ENCODE peak calls at places on chromosomes 5 and 9, in five cellular contexts. One of them, this sample, is unnamed.

GRCh38 chr5:169417676-169418075 is 116.7 kb upstream of the SLIT3 start:
- DNase-seq in suprapubic skin: no peak
- DNase-seq in transverse colon: no peak
- DNase-seq in stomach: no peak
- DNase-seq in H1: no peak
- DNase-seq in this sample: no peak

GRCh38 chr5:124663101-124663506 is 83.3 kb downstream of the ZNF608 start:
- DNase-seq in suprapubic skin: no peak
- DNase-seq in transverse colon: no peak
- DNase-seq in stomach: no peak
- DNase-seq in H1: no peak
- DNase-seq in this sample: no peak

GRCh38 chr5:143314664-143315063 is 88.8 kb downstream of the NR3C1 start:
- DNase-seq in suprapubic skin: no peak
- DNase-seq in transverse colon: no peak
- DNase-seq in stomach: no peak
- DNase-seq in H1: no peak
- DNase-seq in this sample: no peak

GRCh38 chr5:110880413-110880812 is 141.6 kb downstream of the SLC25A46 start:
- DNase-seq in suprapubic skin: no peak
- DNase-seq in transverse colon: no peak
- DNase-seq in stomach: peak
- DNase-seq in H1: no peak
- DNase-seq in this sample: peak

GRCh38 chr9:71690058-71690691 is 78.1 kb downstream of the CEMIP2 start:
- DNase-seq in suprapubic skin: no peak
- DNase-seq in transverse colon: no peak
- DNase-seq in stomach: no peak
- DNase-seq in H1: no peak
- DNase-seq in this sample: no peak

GRCh38 chr9:2320632-2321031 is 301.0 kb upstream of the VLDLR start:
- DNase-seq in suprapubic skin: no peak
- DNase-seq in transverse colon: no peak
- DNase-seq in stomach: no peak
- DNase-seq in H1: no peak
- DNase-seq in this sample: no peak

GRCh38 chr5:173564106-173564505 is 52.3 kb downstream of the BOD1 start:
- DNase-seq in suprapubic skin: no peak
- DNase-seq in transverse colon: no peak
- DNase-seq in stomach: no peak
- DNase-seq in H1: no peak
- DNase-seq in this sample: no peak

GRCh38 chr5:109668668-109669422 is 20.9 kb upstream of the MAN2A1 start:
- DNase-seq in suprapubic skin: no peak
- DNase-seq in transverse colon: no peak
- DNase-seq in stomach: no peak
- DNase-seq in H1: no peak
- DNase-seq in this sample: no peak

GRCh38 chr5:40033009-40033408 is 608.2 kb upstream of the DAB2 start:
- DNase-seq in suprapubic skin: no peak
- DNase-seq in transverse colon: no peak
- DNase-seq in stomach: no peak
- DNase-seq in H1: no peak
- DNase-seq in this sample: no peak

GRCh38 chr5:40030661-40031060 is 605.9 kb upstream of the DAB2 start:
- DNase-seq in suprapubic skin: no peak
- DNase-seq in transverse colon: no peak
- DNase-seq in stomach: no peak
- DNase-seq in H1: no peak
- DNase-seq in this sample: no peak

GRCh38 chr5:40037703-40038102 is 612.9 kb upstream of the DAB2 start:
- DNase-seq in suprapubic skin: no peak
- DNase-seq in transverse colon: no peak
- DNase-seq in stomach: no peak
- DNase-seq in H1: no peak
- DNase-seq in this sample: no peak

GRCh38 chr5:40033411-40033810 is 608.6 kb upstream of the DAB2 start:
- DNase-seq in suprapubic skin: no peak
- DNase-seq in transverse colon: peak
- DNase-seq in stomach: no peak
- DNase-seq in H1: no peak
- DNase-seq in this sample: no peak
- TF ChIP-seq POLR2AphosphoS5 in suprapubic skin: no peak
- TF ChIP-seq POLR2AphosphoS5 in transverse colon: no peak
- TF ChIP-seq POLR2AphosphoS5 in stomach: no peak
- TF ChIP-seq POLR2AphosphoS5 in H1: no peak
- TF ChIP-seq POLR2AphosphoS5 in this sample: no peak

DNA sequence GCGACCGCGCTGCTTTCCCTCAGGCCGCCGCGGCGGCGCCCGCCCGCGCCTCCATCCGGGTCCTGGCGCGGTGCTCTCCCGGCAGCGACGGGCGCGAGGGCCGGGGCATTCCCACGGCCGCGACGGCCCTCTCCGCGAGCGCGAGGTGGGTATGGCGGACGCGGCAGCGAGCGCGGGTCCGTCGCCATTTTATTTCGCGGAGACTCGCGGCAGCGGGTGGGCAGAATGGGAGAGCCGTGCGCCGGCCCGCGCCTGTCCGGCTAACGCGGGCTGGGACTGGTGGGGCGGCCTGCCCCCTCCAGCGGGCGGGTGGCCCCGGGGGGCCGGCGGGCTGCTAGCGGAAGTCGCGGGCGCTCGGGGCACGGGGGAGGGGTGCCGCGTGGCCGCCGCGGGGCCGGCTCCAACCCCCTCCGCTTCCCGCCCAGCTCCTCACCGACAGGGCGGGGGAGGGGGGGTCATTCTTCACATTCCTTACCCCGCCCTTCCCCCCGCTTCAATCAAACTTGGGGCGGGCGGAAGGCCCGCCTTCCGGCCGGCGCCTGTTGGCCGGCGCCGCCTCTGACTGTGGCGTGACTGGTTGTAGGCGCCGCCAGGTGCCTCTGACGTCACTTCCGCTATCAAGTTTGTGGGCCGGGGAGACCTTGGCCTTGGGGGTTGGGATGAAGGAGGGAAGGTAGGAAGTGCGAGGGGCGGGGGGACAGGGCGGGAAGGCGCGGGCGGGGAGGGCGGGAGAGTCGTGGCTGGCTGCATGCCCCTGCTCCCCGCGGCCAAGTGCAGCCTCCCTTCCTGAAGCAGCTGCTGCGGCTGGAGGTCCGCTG is 82.2 kb downstream of the PTPDC1 start:
- DNase-seq in suprapubic skin: peak
- DNase-seq in transverse colon: peak
- DNase-seq in stomach: peak
- DNase-seq in H1: peak
- DNase-seq in this sample: peak
- TF ChIP-seq EP300 in suprapubic skin: no peak
- TF ChIP-seq EP300 in transverse colon: peak
- TF ChIP-seq EP300 in stomach: peak
- TF ChIP-seq EP300 in H1: no peak
- TF ChIP-seq EP300 in this sample: no peak

GRCh38 chr5:150672884-150673275 is 11.8 kb downstream of the MYOZ3 start:
- DNase-seq in suprapubic skin: no peak
- DNase-seq in transverse colon: no peak
- DNase-seq in stomach: no peak
- DNase-seq in H1: no peak
- DNase-seq in this sample: no peak
- TF ChIP-seq POLR2AphosphoS5 in suprapubic skin: no peak
- TF ChIP-seq POLR2AphosphoS5 in transverse colon: no peak
- TF ChIP-seq POLR2AphosphoS5 in stomach: no peak
- TF ChIP-seq POLR2AphosphoS5 in H1: no peak
- TF ChIP-seq POLR2AphosphoS5 in this sample: no peak

GRCh38 chr9:132404228-132404881 is 2.3 kb downstream of the TTF1 start:
- DNase-seq in suprapubic skin: no peak
- DNase-seq in transverse colon: no peak
- DNase-seq in stomach: no peak
- DNase-seq in H1: no peak
- DNase-seq in this sample: no peak

GRCh38 chr9:132408521-132408920 is 1.5 kb upstream of the CFAP77 start:
- DNase-seq in suprapubic skin: no peak
- DNase-seq in transverse colon: no peak
- DNase-seq in stomach: no peak
- DNase-seq in H1: no peak
- DNase-seq in this sample: no peak

GRCh38 chr9:132407196-132407595 is 556 bp upstream of the TTF1 start:
- DNase-seq in suprapubic skin: no peak
- DNase-seq in transverse colon: no peak
- DNase-seq in stomach: no peak
- DNase-seq in H1: no peak
- DNase-seq in this sample: no peak

GRCh38 chr9:132409828-132410528 is at the start of gene CFAP77:
- DNase-seq in suprapubic skin: no peak
- DNase-seq in transverse colon: peak
- DNase-seq in stomach: peak
- DNase-seq in H1: peak
- DNase-seq in this sample: peak

GRCh38 chr9:132406554-132407122 is at the start of gene TTF1:
- DNase-seq in suprapubic skin: peak
- DNase-seq in transverse colon: peak
- DNase-seq in stomach: peak
- DNase-seq in H1: peak
- DNase-seq in this sample: peak
- TF ChIP-seq EP300 in suprapubic skin: no peak
- TF ChIP-seq EP300 in transverse colon: no peak
- TF ChIP-seq EP300 in stomach: no peak
- TF ChIP-seq EP300 in H1: no peak
- TF ChIP-seq EP300 in this sample: no peak

GRCh38 chr5:81171769-81172168 is 61.4 kb upstream of the CKMT2 start:
- DNase-seq in suprapubic skin: no peak
- DNase-seq in transverse colon: peak
- DNase-seq in stomach: no peak
- DNase-seq in H1: no peak
- DNase-seq in this sample: no peak
- TF ChIP-seq POLR2AphosphoS5 in suprapubic skin: no peak
- TF ChIP-seq POLR2AphosphoS5 in transverse colon: no peak
- TF ChIP-seq POLR2AphosphoS5 in stomach: no peak
- TF ChIP-seq POLR2AphosphoS5 in H1: no peak
- TF ChIP-seq POLR2AphosphoS5 in this sample: no peak

DNA sequence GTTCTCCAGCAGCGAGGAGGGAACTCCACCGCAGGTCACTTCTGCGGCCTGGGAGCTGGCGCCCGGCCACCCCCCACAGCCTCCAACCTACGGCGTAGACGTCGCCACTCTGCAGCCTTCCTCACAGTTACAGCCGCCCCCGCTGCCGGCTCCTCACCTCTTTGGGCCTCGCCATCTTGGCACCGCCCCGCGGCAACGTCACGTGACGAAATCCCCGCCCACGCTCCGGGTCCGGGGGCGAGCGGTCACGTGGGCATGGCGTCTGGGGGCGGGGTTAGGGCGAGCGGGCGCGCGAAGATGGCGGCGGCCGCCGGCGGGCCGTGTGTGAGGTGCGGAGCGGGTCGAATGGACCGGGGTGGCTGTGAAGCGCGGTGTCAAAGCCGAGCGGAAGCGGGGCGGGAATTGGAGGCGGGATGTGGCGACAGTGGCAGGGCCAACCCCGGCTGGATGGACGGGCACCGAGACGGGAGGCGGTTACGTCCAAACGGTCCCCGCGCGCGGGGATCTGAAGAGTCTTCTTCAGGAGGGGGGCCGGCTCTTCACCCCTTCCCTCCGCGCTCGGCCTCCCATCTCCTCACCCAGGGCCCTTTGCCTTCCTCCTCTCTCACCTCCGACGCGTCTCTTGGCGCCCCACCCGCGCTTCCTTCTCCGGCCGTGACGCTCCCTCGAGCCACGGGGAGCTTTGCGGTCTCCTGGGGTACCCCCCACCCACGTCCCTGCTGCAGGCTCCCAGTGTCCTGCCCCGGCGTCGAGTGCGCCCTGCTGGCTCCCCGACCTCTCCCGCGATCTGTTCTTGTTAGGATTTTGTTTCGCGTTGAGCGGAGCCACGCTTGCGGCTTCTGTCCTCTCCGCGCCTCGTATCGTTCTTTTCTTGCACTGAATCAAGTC is at the start of the genes DOLK and NUP188:
- DNase-seq in suprapubic skin: peak
- DNase-seq in transverse colon: peak
- DNase-seq in stomach: peak
- DNase-seq in H1: peak
- DNase-seq in this sample: peak
- TF ChIP-seq EP300 in suprapubic skin: no peak
- TF ChIP-seq EP300 in transverse colon: no peak
- TF ChIP-seq EP300 in stomach: no peak
- TF ChIP-seq EP300 in H1: no peak
- TF ChIP-seq EP300 in this sample: no peak

GRCh38 chr9:112012026-112012902 is 115.7 kb downstream of the UGCG start:
- DNase-seq in suprapubic skin: peak
- DNase-seq in transverse colon: peak
- DNase-seq in stomach: peak
- DNase-seq in H1: no peak
- DNase-seq in this sample: peak
- TF ChIP-seq POLR2AphosphoS5 in suprapubic skin: no peak
- TF ChIP-seq POLR2AphosphoS5 in transverse colon: no peak
- TF ChIP-seq POLR2AphosphoS5 in stomach: no peak
- TF ChIP-seq POLR2AphosphoS5 in H1: no peak
- TF ChIP-seq POLR2AphosphoS5 in this sample: no peak

DNA sequence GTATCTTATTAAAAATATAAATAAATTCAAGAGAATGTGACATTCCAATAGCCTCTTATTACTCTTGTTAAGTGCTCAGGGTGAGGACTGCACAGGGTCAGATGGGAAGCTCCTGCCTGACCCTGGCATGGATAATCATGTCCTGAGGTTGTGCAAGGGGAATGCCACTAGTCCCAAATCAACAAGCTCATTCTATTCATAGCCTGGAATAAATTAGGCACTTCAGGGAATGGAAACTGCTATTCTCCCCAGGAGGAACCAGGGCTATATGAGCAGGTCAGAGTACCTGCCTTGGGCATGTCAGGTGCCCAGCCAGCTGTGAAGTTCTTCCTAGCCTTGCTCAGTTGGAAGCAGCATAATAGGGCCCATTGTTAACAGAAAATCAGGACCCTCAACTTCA is 262.8 kb downstream of the FBXL17 start:
- DNase-seq in suprapubic skin: no peak
- DNase-seq in transverse colon: no peak
- DNase-seq in stomach: no peak
- DNase-seq in H1: no peak
- DNase-seq in this sample: no peak
- TF ChIP-seq EP300 in suprapubic skin: no peak
- TF ChIP-seq EP300 in transverse colon: no peak
- TF ChIP-seq EP300 in stomach: no peak
- TF ChIP-seq EP300 in H1: no peak
- TF ChIP-seq EP300 in this sample: no peak

GRCh38 chr5:102770803-102771202 is 15.7 kb downstream of the PAM start:
- DNase-seq in suprapubic skin: no peak
- DNase-seq in transverse colon: no peak
- DNase-seq in stomach: no peak
- DNase-seq in H1: no peak
- DNase-seq in this sample: no peak

GRCh38 chr5:102767864-102768263 is 12.8 kb downstream of the PAM start:
- DNase-seq in suprapubic skin: no peak
- DNase-seq in transverse colon: no peak
- DNase-seq in stomach: no peak
- DNase-seq in H1: no peak
- DNase-seq in this sample: no peak

GRCh38 chr5:102766295-102767090 is 11.4 kb downstream of the PAM start:
- DNase-seq in suprapubic skin: no peak
- DNase-seq in transverse colon: no peak
- DNase-seq in stomach: no peak
- DNase-seq in H1: no peak
- DNase-seq in this sample: no peak

GRCh38 chr5:102772273-102772672 is 17.2 kb downstream of the PAM start:
- DNase-seq in suprapubic skin: no peak
- DNase-seq in transverse colon: no peak
- DNase-seq in stomach: no peak
- DNase-seq in H1: no peak
- DNase-seq in this sample: no peak

GRCh38 chr5:102771435-102771834 is 16.3 kb downstream of the PAM start:
- DNase-seq in suprapubic skin: no peak
- DNase-seq in transverse colon: no peak
- DNase-seq in stomach: no peak
- DNase-seq in H1: no peak
- DNase-seq in this sample: no peak
- TF ChIP-seq POLR2AphosphoS5 in suprapubic skin: no peak
- TF ChIP-seq POLR2AphosphoS5 in transverse colon: no peak
- TF ChIP-seq POLR2AphosphoS5 in stomach: no peak
- TF ChIP-seq POLR2AphosphoS5 in H1: no peak
- TF ChIP-seq POLR2AphosphoS5 in this sample: no peak